ENCODE peak calls at places on chromosome 1, in nine cellular contexts. M is nephron progenitor cell; I is upper lobe of right lung; D is HFF-Myc; F is activated T-helper 1 cell treated with anti-CD3 and anti-CD28 coated beads, Interleukin-2, amount 50 U/mL, for 16 hours; G is IMR-90; B is esophagus muscularis mucosa; U is neural progenitor cell; Q is fibroblast of pulmonary artery. K is an unnamed sample.

GRCh38 chr1:234549447-234550021 is 60.4 kb downstream of the IRF2BP2 start:
- DNase-seq in M (no peak), I (no peak), D (no peak), F (no peak), G (no peak), B (no peak), U (no peak), Q (no peak), K (no peak)

GRCh38 chr1:98102369-98103030 is 181.7 kb upstream of the DPYD start:
- DNase-seq in M (no peak), I (no peak), D (peak), F (no peak), G (peak), B (no peak), U (no peak), Q (peak), K (no peak)

GRCh38 chr1:41773144-41773571 is 145.6 kb downstream of the HIVEP3 start:
- DNase-seq in M (no peak), I (no peak), D (no peak), F (no peak), G (peak), B (no peak), U (no peak), Q (peak), K (no peak)

GRCh38 chr1:172742599-172743500 is 83.9 kb downstream of the FASLG start:
- DNase-seq in M (no peak), I (no peak), D (no peak), F (no peak), G (peak), B (no peak), U (peak), Q (peak), K (no peak)

GRCh38 chr1:55826413-55827080 is 611.4 kb upstream of the USP24 start:
- DNase-seq in M (no peak), I (no peak), D (no peak), F (no peak), G (peak), B (no peak), U (no peak), Q (no peak), K (no peak)

GRCh38 chr1:100512803-100513352 is 25.1 kb upstream of the GPR88 start:
- DNase-seq in M (no peak), I (no peak), D (no peak), F (no peak), G (no peak), B (no peak), U (no peak), Q (no peak), K (no peak)

GRCh38 chr1:207314836-207315235 is 6.6 kb upstream of the CD55 start:
- DNase-seq in M (no peak), I (no peak), D (no peak), F (no peak), G (peak), B (no peak), U (no peak), Q (no peak), K (no peak)

GRCh38 chr1:25562101-25562927 is 18.9 kb downstream of the LDLRAP1 start:
- DNase-seq in M (no peak), I (peak), D (no peak), F (peak), G (no peak), B (no peak), U (no peak), Q (no peak), K (no peak)

GRCh38 chr1:91099746-91100621 is 78.1 kb upstream of the ZNF644 start:
- DNase-seq in M (no peak), I (no peak), D (no peak), F (no peak), G (no peak), B (no peak), U (no peak), Q (no peak), K (no peak)

GRCh38 chr1:43980255-43981134 is 1.5 kb downstream of the B4GALT2 start:
- DNase-seq in M (no peak), I (no peak), D (no peak), F (no peak), G (peak), B (no peak), U (no peak), Q (peak), K (no peak)

GRCh38 chr1:1360511-1361169 is 2.3 kb upstream of the MXRA8 start:
- DNase-seq in M (peak), I (peak), D (peak), F (no peak), G (peak), B (no peak), U (peak), Q (peak), K (no peak)

GRCh38 chr1:24118410-24119242 is 6.7 kb upstream of the MYOM3 start:
- DNase-seq in M (no peak), I (peak), D (no peak), F (no peak), G (no peak), B (no peak), U (no peak), Q (no peak), K (no peak)

GRCh38 chr1:245749053-245749452 is 594.3 kb downstream of the KIF26B start:
- DNase-seq in M (no peak), I (no peak), D (no peak), F (no peak), G (no peak), B (no peak), U (no peak), Q (no peak), K (no peak)

GRCh38 chr1:52752427-52752826 is 26.2 kb downstream of the ZYG11B start:
- DNase-seq in M (no peak), I (no peak), D (no peak), F (no peak), G (peak), B (no peak), U (no peak), Q (peak), K (no peak)

GRCh38 chr1:78102082-78102481 is 56.3 kb downstream of the GIPC2 start:
- DNase-seq in M (no peak), I (no peak), D (no peak), F (no peak), G (peak), B (no peak), U (no peak), Q (peak), K (no peak)

GRCh38 chr1:62608905-62609304 is 11.6 kb downstream of the ANGPTL3 start:
- DNase-seq in M (no peak), I (no peak), D (no peak), F (no peak), G (no peak), B (no peak), U (no peak), Q (no peak), K (no peak)